ENCODE peak calls at places on chromosome 19, in four cellular contexts. J, Z, T and L are unnamed samples.

GRCh38 chr19:17037966-17038500 is 11.4 kb upstream of the CPAMD8 start:
- DNase-seq in J (no peak), Z (no peak), T (no peak), L (no peak)

GRCh38 chr19:4916292-4917082 is 7.2 kb downstream of the UHRF1 start:
- DNase-seq in J (no peak), Z (no peak), T (no peak), L (no peak)

GRCh38 chr19:47445937-47446402 is 25.7 kb downstream of the SLC8A2 start:
- DNase-seq in J (no peak), Z (no peak), T (peak; percentile 72), L (no peak)

GRCh38 chr19:38001158-38001781 is 94.3 kb downstream of the SIPA1L3 start:
- DNase-seq in J (no peak), Z (no peak), T (no peak), L (no peak)

GRCh38 chr19:42066075-42066754 is 3.8 kb downstream of the GRIK5 start:
- DNase-seq in J (peak; percentile 29), Z (no peak), T (peak; percentile 83), L (no peak)

GRCh38 chr19:49691243-49692101 is 556 bp downstream of the CPT1C start:
- DNase-seq in J (no peak), Z (no peak), T (no peak), L (no peak)

GRCh38 chr19:48603449-48603848 is 3.1 kb upstream of the SPACA4 start:
- DNase-seq in J (no peak), Z (no peak), T (no peak), L (no peak)

GRCh38 chr19:42005504-42005903 is 11.5 kb upstream of the ATP1A3 start:
- DNase-seq in J (no peak), Z (no peak), T (no peak), L (no peak)

GRCh38 chr19:345320-345879 is 804 bp upstream of the MIER2 start:
- DNase-seq in J (no peak), Z (no peak), T (no peak), L (no peak)

GRCh38 chr19:892243-892996 is 567 bp downstream of the MED16 start:
- DNase-seq in J (no peak), Z (no peak), T (peak; percentile 83), L (no peak)

GRCh38 chr19:41311613-41312012 is 1.6 kb downstream of the CCDC97 start:
- DNase-seq in J (no peak), Z (no peak), T (no peak), L (no peak)

GRCh38 chr19:49556412-49557398 is 23.7 kb downstream of the NOSIP start:
- DNase-seq in J (peak; percentile 68), Z (no peak), T (no peak), L (no peak)

GRCh38 chr19:13097331-13098258 is 5.1 kb downstream of the LYL1 start:
- DNase-seq in J (no peak), Z (no peak), T (peak; percentile 68), L (no peak)

GRCh38 chr19:46015080-46015960 is 7.5 kb downstream of the PGLYRP1 start:
- DNase-seq in J (peak; percentile 70), Z (no peak), T (peak; percentile 76), L (no peak)

GRCh38 chr19:708154-709141 is at the start of gene PALM:
- DNase-seq in J (no peak), Z (no peak), T (peak; percentile 86), L (no peak)

GRCh38 chr19:55197531-55197930 is 11.8 kb downstream of the PTPRH start:
- DNase-seq in J (no peak), Z (no peak), T (no peak), L (no peak)

GRCh38 chr19:54893406-54893805 is 12.5 kb upstream of the NCR1 start:
- DNase-seq in J (peak; percentile 59), Z (no peak), T (no peak), L (no peak)

GRCh38 chr19:17779281-17779930 is 15.5 kb upstream of the B3GNT3 start:
- DNase-seq in J (peak; percentile 68), Z (no peak), T (peak; percentile 85), L (peak; percentile 93)

GRCh38 chr19:55086730-55087541 is 11.3 kb downstream of the EPS8L1 start:
- DNase-seq in J (peak; percentile 88), Z (no peak), T (no peak), L (no peak)

GRCh38 chr19:5447700-5448311 is 7.4 kb upstream of the ZNRF4 start:
- DNase-seq in J (no peak), Z (no peak), T (no peak), L (no peak)

GRCh38 chr19:42634409-42635232 is 39.9 kb upstream of the CEACAM8 start:
- DNase-seq in J (no peak), Z (no peak), T (peak; percentile 48), L (peak; percentile 29)

GRCh38 chr19:10617409-10618121 is 7.8 kb upstream of the SLC44A2 start:
- DNase-seq in J (no peak), Z (no peak), T (peak; percentile 42), L (no peak)

GRCh38 chr19:31039151-31039550 is 310.1 kb downstream of the TSHZ3 start:
- DNase-seq in J (no peak), Z (no peak), T (no peak), L (no peak)

GRCh38 chr19:33040994-33041827 is 23.5 kb downstream of the RHPN2 start:
- DNase-seq in J (no peak), Z (peak; percentile 37), T (no peak), L (peak; percentile 92)

GRCh38 chr19:47019431-47020041 is at the start of gene NPAS1:
- DNase-seq in J (no peak), Z (no peak), T (peak; percentile 84), L (no peak)

GRCh38 chr19:6833166-6833790 is 54.1 kb upstream of the ADGRE1 start:
- DNase-seq in J (no peak), Z (no peak), T (no peak), L (no peak)

GRCh38 chr19:13850910-13851753 is 25.8 kb upstream of the NANOS3 start:
- DNase-seq in J (no peak), Z (no peak), T (peak; percentile 76), L (peak; percentile 89)

GRCh38 chr19:8641908-8642547 is 11.6 kb downstream of the NFILZ start:
- DNase-seq in J (no peak), Z (no peak), T (peak; percentile 57), L (peak; percentile 51)

GRCh38 chr19:18397242-18398202 is at the start of gene LRRC25:
- DNase-seq in J (no peak), Z (no peak), T (peak; percentile 78), L (no peak)

GRCh38 chr19:6103217-6103644 is 7.1 kb downstream of the RFX2 start:
- DNase-seq in J (no peak), Z (no peak), T (no peak), L (no peak)

GRCh38 chr19:588758-589692 is 656 bp upstream of the HCN2 start:
- DNase-seq in J (no peak), Z (no peak), T (no peak), L (no peak)

GRCh38 chr19:4519521-4520277 is 1.4 kb upstream of the PLIN4 start:
- DNase-seq in J (no peak), Z (no peak), T (no peak), L (no peak)

GRCh38 chr19:43820098-43820860 is 6.8 kb upstream of the ZNF283 start:
- DNase-seq in J (peak; percentile 44), Z (no peak), T (no peak), L (no peak)

GRCh38 chr19:3509566-3509989 is 3.5 kb downstream of the FZR1 start:
- DNase-seq in J (no peak), Z (no peak), T (no peak), L (no peak)
- TF ChIP-seq EGR1 in J (no peak), Z (no peak), T (no peak), L (no peak)

GRCh38 chr19:1896508-1896907 is 8.7 kb upstream of the ADAT3 start:
- DNase-seq in J (no peak), Z (no peak), T (no peak), L (no peak)
- H3K4me2 ChIP-seq in J (no peak overlapping the region), Z (peak overlapping the region; percentile 78), T (no peak overlapping the region), L (no peak overlapping the region)

DNA sequence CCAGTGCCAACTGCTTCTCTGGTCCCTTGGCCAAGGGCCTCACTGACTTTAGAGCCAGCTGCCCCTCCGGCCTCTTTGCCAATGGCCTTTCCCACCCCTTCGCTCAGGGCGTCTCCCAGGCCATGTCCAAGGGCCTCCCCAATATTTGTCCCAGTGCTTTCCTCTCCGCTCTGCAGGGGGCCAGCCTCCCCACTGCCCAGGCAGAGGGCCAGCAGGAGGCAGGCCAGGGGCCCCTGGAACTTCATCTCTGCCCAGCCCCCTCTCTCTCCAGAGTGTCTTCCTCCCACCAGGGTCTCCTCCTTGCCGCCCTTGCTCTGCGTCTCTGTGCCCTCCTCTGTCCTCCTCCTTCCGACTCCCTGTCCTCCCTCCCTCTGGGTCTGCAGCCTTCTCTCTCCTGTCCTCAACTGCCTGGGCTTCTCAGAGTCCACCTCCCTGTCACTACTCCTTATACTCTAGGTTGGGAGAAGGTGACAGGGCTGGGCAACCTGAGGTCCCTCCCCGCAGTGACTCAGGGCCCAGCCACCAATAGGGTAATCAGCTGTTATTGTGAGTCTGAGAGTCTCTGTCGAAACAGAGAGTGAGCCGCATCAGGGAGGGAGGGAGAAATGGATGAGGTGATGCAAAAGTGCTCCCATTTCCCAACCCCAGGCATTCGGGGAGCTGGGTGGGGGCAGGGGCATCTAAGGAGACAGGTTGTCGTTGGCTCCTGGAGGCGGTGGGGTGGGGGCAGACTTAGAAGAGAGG is at the start of gene DMKN:
- DNase-seq in J (no peak), Z (no peak), T (peak; percentile 48), L (peak; percentile 15)
- TF ChIP-seq EGR1 in J (no peak), Z (no peak), T (no peak), L (no peak)

GRCh38 chr19:29724741-29725140 is 9.7 kb upstream of the C19orf12 start:
- DNase-seq in J (no peak), Z (no peak), T (no peak), L (no peak)
- H3K4me2 ChIP-seq in J (peak overlapping the region; percentile 49), Z (peak overlapping the region; percentile 5), T (no peak overlapping the region), L (no peak overlapping the region)

GRCh38 chr19:24074720-24075119 is 12.3 kb upstream of the ZNF254 start:
- DNase-seq in J (no peak), Z (no peak), T (no peak), L (no peak)
- TF ChIP-seq EGR1 in J (no peak), Z (no peak), T (no peak), L (no peak)

GRCh38 chr19:58561373-58562125 is 3.1 kb upstream of the UBE2M start:
- DNase-seq in J (no peak), Z (no peak), T (no peak), L (no peak)
- H3K4me2 ChIP-seq in J (peak overlapping the region; percentile 69), Z (peak overlapping the region; percentile 97), T (no peak overlapping the region), L (no peak overlapping the region)

GRCh38 chr19:19461671-19462622 is 53.4 kb downstream of the TSSK6 start:
- DNase-seq in J (peak; percentile 78), Z (no peak), T (peak; percentile 81), L (no peak)

GRCh38 chr19:19460258-19460731 is 54.8 kb downstream of the GATAD2A start:
- DNase-seq in J (no peak), Z (no peak), T (no peak), L (no peak)

GRCh38 chr19:19460761-19461265 is 54.5 kb downstream of the TSSK6 start:
- DNase-seq in J (no peak), Z (no peak), T (no peak), L (no peak)

GRCh38 chr19:19459707-19460251 is 54.3 kb downstream of the GATAD2A start:
- DNase-seq in J (no peak), Z (no peak), T (no peak), L (no peak)

GRCh38 chr19:19461306-19461670 is 54.1 kb downstream of the TSSK6 start:
- DNase-seq in J (no peak), Z (no peak), T (no peak), L (no peak)
- TF ChIP-seq EGR1 in J (no peak), Z (no peak), T (no peak), L (no peak)